ENCODE peak calls at places on chromosomes 11 and 22, in ten cellular contexts. H is effector CD4-positive, alpha-beta T cell; M is skeletal muscle cell; C is COR-L47; E is activated naive CD4-positive, alpha-beta T cell; J is SJCRH30; R is EL; T is stimulated activated CD8-positive, alpha-beta memory T cell treated with anti-CD3 and anti-CD28 coated beads, Interleukin-4, amount 100 ng/mL, for 4 hours; P is small intestine; D is nephron progenitor cell. A is an unnamed sample.

GRCh38 chr11:45816614-45817013 is 11.7 kb downstream of the SLC35C1 start:
- DNase-seq in M (no peak), C (peak; percentile 59), D (no peak), J (no peak), H (no peak), T (no peak), P (no peak), R (no peak), E (no peak), A (no peak)

GRCh38 chr22:18028817-18029527 is 4.6 kb upstream of the MICAL3 start:
- DNase-seq in D (no peak), C (no peak), E (no peak), M (no peak), J (no peak), H (no peak), T (no peak), P (no peak), R (no peak), A (no peak)

GRCh38 chr11:12160680-12161079 is 50.3 kb downstream of the MICAL2 start:
- DNase-seq in T (no peak), J (no peak), H (no peak), M (no peak), E (no peak), C (no peak), D (no peak), P (no peak), R (no peak), A (no peak)

GRCh38 chr22:40452730-40453487 is 82.5 kb downstream of the SGSM3 start:
- DNase-seq in E (no peak), H (no peak), J (no peak), C (no peak), R (no peak), D (no peak), M (no peak), P (no peak), T (no peak), A (no peak)

GRCh38 chr11:48210052-48210451 is 6.6 kb upstream of the OR4B1 start:
- DNase-seq in P (no peak), C (no peak), R (peak; percentile 33), M (no peak), T (no peak), J (no peak), D (no peak), E (no peak), H (no peak), A (peak; percentile 12)

GRCh38 chr11:114162719-114163123 is 103.2 kb downstream of the ZBTB16 start:
- DNase-seq in E (no peak), T (no peak), D (peak; percentile 27), J (peak; percentile 61), P (peak; percentile 99), H (no peak), R (peak; percentile 94), C (peak; percentile 88), M (peak; percentile 100), A (peak; percentile 92)

GRCh38 chr11:12205330-12205729 is 94.9 kb downstream of the MICAL2 start:
- DNase-seq in M (no peak), P (no peak), D (no peak), C (no peak), E (no peak), J (no peak), R (peak; percentile 66), T (no peak), H (no peak), A (peak; percentile 28)

GRCh38 chr11:61345954-61346814 is 13.2 kb downstream of the TKFC start:
- DNase-seq in R (no peak), C (no peak), P (peak; percentile 51), J (no peak), E (no peak), H (no peak), M (no peak), T (no peak), D (no peak), A (no peak)

GRCh38 chr11:96112192-96113099 is 188.5 kb upstream of the MTMR2 start:
- DNase-seq in E (no peak), C (no peak), H (no peak), T (no peak), P (no peak), R (no peak), J (no peak), D (no peak), M (no peak), A (no peak)

GRCh38 chr22:19526702-19527111 is 2.5 kb upstream of the CLDN5 start:
- DNase-seq in T (no peak), R (no peak), E (no peak), P (no peak), J (no peak), M (no peak), H (no peak), C (no peak), D (no peak), A (no peak)

GRCh38 chr22:20150381-20151275 is at the start of gene CCDC188:
- DNase-seq in M (no peak), H (no peak), T (no peak), E (no peak), D (no peak), R (no peak), P (no peak), J (no peak), C (no peak), A (no peak)

GRCh38 chr11:35313066-35313765 is 106.1 kb downstream of the SLC1A2 start:
- DNase-seq in H (no peak), J (no peak), D (no peak), E (no peak), C (no peak), M (no peak), R (no peak), P (no peak), T (no peak), A (no peak)

GRCh38 chr11:64235427-64236161 is 1.2 kb downstream of the VEGFB start:
- DNase-seq in E (no peak), P (no peak), T (no peak), R (no peak), J (no peak), M (no peak), H (no peak), D (no peak), C (no peak), A (no peak)

GRCh38 chr11:68441466-68442230 is 18.9 kb upstream of the PPP6R3 start:
- DNase-seq in T (no peak), E (no peak), H (no peak), D (no peak), P (no peak), J (no peak), M (peak; percentile 73), C (peak; percentile 87), R (no peak), A (no peak)

GRCh38 chr22:31753005-31753633 is 700 bp upstream of the DEPDC5 start:
- DNase-seq in T (no peak), M (no peak), C (no peak), E (no peak), D (peak; percentile 80), H (no peak), J (peak; percentile 86), P (peak; percentile 39), R (peak; percentile 48), A (peak; percentile 64)

GRCh38 chr11:109914809-109915653 is 178.2 kb upstream of the ZC3H12C start:
- DNase-seq in C (no peak), P (no peak), T (no peak), E (no peak), R (peak; percentile 30), H (no peak), J (no peak), D (no peak), M (peak; percentile 14), A (no peak)

GRCh38 chr11:57778318-57779037 is 16.9 kb downstream of the CTNND1 start:
- DNase-seq in R (peak; percentile 99), D (peak; percentile 64), M (peak; percentile 96), P (peak; percentile 98), T (no peak), E (no peak), C (peak; percentile 29), H (no peak), J (peak; percentile 98), A (peak; percentile 96)

GRCh38 chr22:31230871-31231621 is 18.9 kb downstream of the LIMK2 start:
- DNase-seq in H (peak; percentile 48), C (peak; percentile 51), P (peak; percentile 80), D (peak; percentile 30), T (no peak), R (peak; percentile 28), M (no peak), J (no peak), E (no peak), A (no peak)

A was measured in MG63.